ENCODE peak calls at places on chromosomes 4 and X, in eight cellular contexts. R is lower lobe of right lung, F is cardiac muscle cell, H is testis, U is fibroblast of lung, K is endodermal cell, S is IMR-90, T is gastrocnemius medialis. Y is an unnamed sample. For H3K9me3 and H3K4me1, the result is how much of the 10 kb centered on the place peaks cover.

GRCh38 chrX:109487640-109488039 is 5.8 kb upstream of the GUCY2F start:
- DNase-seq in R (no peak), F (no peak), H (no peak), U (no peak), K (no peak), S (no peak), T (no peak), Y (no peak)

GRCh38 chr4:63459329-63459728 is 949.9 kb downstream of the TECRL start:
- DNase-seq in R (no peak), F (no peak), H (no peak), U (no peak), K (no peak), S (no peak), T (no peak), Y (no peak)

GRCh38 chr4:64895031-64895430 is 485.8 kb upstream of the TECRL start:
- DNase-seq in R (no peak), F (no peak), H (no peak), U (no peak), K (no peak), S (no peak), T (no peak), Y (no peak)

GRCh38 chrX:8730812-8731578 is 942 bp downstream of the ANOS1 start:
- DNase-seq in R (no peak), F (peak), H (peak), U (no peak), K (no peak), S (no peak), T (no peak), Y (no peak)

GRCh38 chr4:138670681-138671080 is 344.9 kb upstream of the NOCT start:
- DNase-seq in R (no peak), F (no peak), H (no peak), U (no peak), K (no peak), S (no peak), T (no peak), Y (no peak)

GRCh38 chr4:82886145-82886942 is 4.6 kb downstream of the SEC31A start:
- DNase-seq in R (no peak), F (no peak), H (no peak), U (no peak), K (no peak), S (no peak), T (no peak), Y (no peak)

GRCh38 chrX:154019061-154019621 is 561 bp downstream of the IRAK1 start:
- DNase-seq in R (no peak), F (no peak), H (no peak), U (no peak), K (no peak), S (no peak), T (no peak), Y (no peak)

GRCh38 chr4:39450618-39451017 is 8.1 kb downstream of the RPL9 start:
- DNase-seq in R (no peak), F (no peak), H (no peak), U (no peak), K (no peak), S (no peak), T (no peak), Y (no peak)

GRCh38 chrX:115606861-115607260 is 45.9 kb downstream of the PLS3 start:
- DNase-seq in R (no peak), F (no peak), H (no peak), U (no peak), K (peak), S (no peak), T (no peak), Y (no peak)

DNA sequence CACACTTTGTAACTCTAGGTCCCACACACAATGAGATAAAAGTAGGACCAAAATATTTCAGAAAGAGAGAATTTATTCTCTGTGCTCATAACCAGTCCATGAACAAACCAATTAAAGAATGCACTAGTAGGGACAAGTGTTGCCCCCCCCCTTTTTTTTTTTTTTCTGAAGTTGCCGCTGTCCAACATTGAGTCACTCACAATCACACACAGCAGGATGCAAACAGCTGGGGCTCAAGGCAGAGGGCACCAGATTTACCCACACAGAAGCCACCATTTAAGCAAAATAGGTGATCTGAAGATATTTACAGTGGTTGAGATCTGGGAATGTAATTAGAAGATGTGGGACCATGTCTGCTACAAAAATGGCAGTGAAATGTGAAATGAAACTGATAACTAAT is 850.9 kb upstream of the SLIT2 start:
- DNase-seq in R (no peak), F (no peak), H (no peak), U (no peak), K (no peak), S (no peak), T (no peak), Y (no peak)
- H3K9me3 ChIP-seq in R (under half), F (under half), H (under half), U (under half), K (under half), S (under half), T (under half), Y (under half)

DNA sequence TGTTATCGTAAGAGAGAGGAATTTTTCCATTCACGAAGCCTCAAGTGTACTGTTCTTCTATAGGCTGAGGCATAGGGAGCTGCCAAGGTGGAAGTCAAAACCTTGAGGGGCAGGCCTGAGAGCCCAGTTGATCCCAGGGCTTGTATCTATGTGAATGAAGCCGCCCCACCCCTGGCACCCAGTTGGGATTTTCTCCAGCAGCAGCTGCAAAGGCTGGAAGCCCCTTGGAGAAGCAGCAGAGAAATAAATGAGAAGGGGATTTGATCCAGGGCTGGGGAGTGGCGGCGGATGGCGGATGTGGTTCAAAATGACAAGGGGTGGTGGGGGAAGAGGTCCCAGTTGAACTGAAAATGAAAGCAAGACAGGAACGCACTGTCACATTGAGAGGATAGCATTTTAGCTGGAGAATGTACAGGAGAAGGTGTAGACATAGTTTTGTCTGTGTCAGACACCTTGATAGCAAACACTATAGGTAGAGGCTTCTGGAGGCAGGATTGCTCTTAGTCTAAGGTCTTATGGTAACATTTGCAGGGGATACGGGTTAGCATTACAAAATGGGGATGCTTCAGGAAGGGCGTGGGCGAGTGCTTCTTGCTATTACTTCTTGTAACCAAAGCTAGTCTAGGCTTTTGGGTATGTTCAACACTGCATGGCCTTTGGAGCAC is 32.6 kb downstream of the DOCK11 start:
- DNase-seq in R (no peak), F (no peak), H (no peak), U (no peak), K (no peak), S (no peak), T (no peak), Y (no peak)
- H3K4me1 ChIP-seq in R (under half), F (under half), H (under half), U (under half), K (under half), S (under half), T (under half), Y (under half)

GRCh38 chrX:63470506-63470905 is 119.4 kb upstream of the SPIN4 start:
- DNase-seq in R (no peak), F (no peak), H (no peak), U (no peak), K (no peak), S (no peak), T (no peak), Y (no peak)
- H3K9me3 ChIP-seq in R (under half), F (under half), H (under half), U (under half), K (half or more), S (under half), T (under half), Y (under half)

GRCh38 chr4:1726146-1726934 is 5.0 kb downstream of the TACC3 start:
- DNase-seq in R (peak), F (peak), H (peak), U (peak), K (peak), S (peak), T (peak), Y (peak)

GRCh38 chr4:1728061-1728980 is 7.0 kb downstream of the TACC3 start:
- DNase-seq in R (peak), F (no peak), H (no peak), U (no peak), K (no peak), S (no peak), T (no peak), Y (no peak)

GRCh38 chr4:1723131-1723801 is 1.9 kb downstream of the TACC3 start:
- DNase-seq in R (peak), F (no peak), H (no peak), U (no peak), K (no peak), S (no peak), T (no peak), Y (no peak)

GRCh38 chr4:1727117-1728031 is 6.1 kb downstream of the TACC3 start:
- DNase-seq in R (peak), F (no peak), H (no peak), U (peak), K (no peak), S (peak), T (peak), Y (no peak)

GRCh38 chr4:1725521-1725920 is 4.2 kb downstream of the TACC3 start:
- DNase-seq in R (no peak), F (no peak), H (no peak), U (no peak), K (no peak), S (no peak), T (no peak), Y (no peak)
- H3K4me1 ChIP-seq in R (half or more), F (under half), H (under half), U (under half), K (under half), S (under half), T (under half), Y (under half)

Y was measured in BE2C.